ENCODE peak calls at places on chromosomes 6 and 20, in seven cellular contexts. X is C1 segment of cervical spinal cord, A is T-helper 2 cell, M is ovary, J is MCF 10A, H is left ventricle myocardium inferior, D is NCI-H1092 treated with DMSO at 0.1 percent for 48 hours. B is an unnamed sample.

GRCh38 chr6:143605894-143606293 is 71.9 kb upstream of the PHACTR2 start:
- DNase-seq in X (no peak), A (no peak), M (no peak), J (no peak), H (no peak), D (no peak), B (no peak)

GRCh38 chr6:43274916-43275597 is 23.0 kb upstream of the SLC22A7 start:
- DNase-seq in X (no peak), A (peak; percentile 30), M (peak; percentile 48), J (no peak), H (no peak), D (peak; percentile 26), B (no peak)

GRCh38 chr20:51622004-51622874 is 79.7 kb upstream of the NFATC2 start:
- DNase-seq in X (no peak), A (no peak), M (no peak), J (no peak), H (no peak), D (no peak), B (no peak)

GRCh38 chr6:132365319-132365907 is 35.9 kb downstream of the MOXD1 start:
- DNase-seq in X (no peak), A (peak; percentile 59), M (no peak), J (no peak), H (no peak), D (no peak), B (no peak)

GRCh38 chr6:122202576-122203137 is 196.8 kb upstream of the HSF2 start:
- DNase-seq in X (no peak), A (no peak), M (no peak), J (no peak), H (no peak), D (no peak), B (no peak)

GRCh38 chr6:116762235-116762634 is 3.3 kb downstream of the FAM162B start:
- DNase-seq in X (no peak), A (no peak), M (no peak), J (no peak), H (no peak), D (no peak), B (no peak)

GRCh38 chr6:170286246-170286933 is 4.5 kb downstream of the DLL1 start:
- DNase-seq in X (peak; percentile 67), A (no peak), M (peak; percentile 77), J (no peak), H (peak; percentile 53), D (peak; percentile 81), B (no peak)

GRCh38 chr6:155066371-155066770 is 71.3 kb downstream of the TIAM2 start:
- DNase-seq in X (no peak), A (no peak), M (no peak), J (no peak), H (no peak), D (no peak), B (no peak)

GRCh38 chr20:37528442-37529213 is 952 bp upstream of the BLCAP start:
- DNase-seq in X (no peak), A (no peak), M (no peak), J (no peak), H (no peak), D (no peak), B (no peak)

GRCh38 chr6:16450821-16451220 is 212.4 kb downstream of the GMPR start:
- DNase-seq in X (no peak), A (no peak), M (no peak), J (no peak), H (no peak), D (no peak), B (no peak)

GRCh38 chr20:47360207-47360488 is 3.6 kb upstream of the ZMYND8 start:
- DNase-seq in X (no peak), A (no peak), M (no peak), J (peak; percentile 97), H (no peak), D (peak; percentile 77), B (no peak)

GRCh38 chr20:61630816-61631215 is 378.8 kb downstream of the CDH4 start:
- DNase-seq in X (no peak), A (no peak), M (no peak), J (no peak), H (no peak), D (no peak), B (no peak)

GRCh38 chr20:59020938-59021551 is 1.8 kb downstream of the TUBB1 start:
- DNase-seq in X (no peak), A (no peak), M (no peak), J (peak; percentile 82), H (no peak), D (no peak), B (no peak)

GRCh38 chr6:149314325-149314724 is 3.2 kb upstream of the TAB2 start:
- DNase-seq in X (no peak), A (no peak), M (no peak), J (no peak), H (no peak), D (no peak), B (no peak)

GRCh38 chr20:53420061-53420460 is 173.6 kb downstream of the ZNF217 start:
- DNase-seq in X (no peak), A (no peak), M (no peak), J (no peak), H (no peak), D (no peak), B (no peak)

GRCh38 chr20:51828762-51829161 is 26.4 kb upstream of the SALL4 start:
- DNase-seq in X (no peak), A (no peak), M (no peak), J (no peak), H (no peak), D (no peak), B (no peak)

GRCh38 chr20:16158090-16158975 is 414.9 kb downstream of the KIF16B start:
- DNase-seq in X (no peak), A (no peak), M (no peak), J (peak; percentile 6), H (no peak), D (no peak), B (no peak)

GRCh38 chr6:170535002-170535401 is 18.1 kb downstream of the PSMB1 start:
- DNase-seq in X (no peak), A (no peak), M (no peak), J (no peak), H (no peak), D (no peak), B (no peak)

GRCh38 chr6:154039231-154039842 is at the start of gene OPRM1:
- DNase-seq in X (no peak), A (peak; percentile 37), M (peak; percentile 36), J (peak; percentile 15), H (peak; percentile 16), D (no peak), B (no peak)

GRCh38 chr6:71388846-71389543 is 100.4 kb downstream of the OGFRL1 start:
- DNase-seq in X (no peak), A (no peak), M (no peak), J (no peak), H (no peak), D (no peak), B (no peak)

GRCh38 chr20:45934046-45934586 is 367 bp upstream of the PCIF1 start:
- DNase-seq in X (no peak), A (no peak), M (peak; percentile 87), J (no peak), H (peak; percentile 70), D (peak; percentile 77), B (no peak)

GRCh38 chr6:104632565-104632964 is 227.2 kb downstream of the HACE1 start:
- DNase-seq in X (no peak), A (no peak), M (no peak), J (no peak), H (no peak), D (no peak), B (no peak)

GRCh38 chr6:11992086-11992485 is 20.0 kb upstream of the HIVEP1 start:
- DNase-seq in X (no peak), A (no peak), M (no peak), J (no peak), H (no peak), D (no peak), B (no peak)

GRCh38 chr6:54112171-54112650 is 968 bp downstream of the MLIP start:
- DNase-seq in X (no peak), A (no peak), M (no peak), J (no peak), H (no peak), D (no peak), B (no peak)

GRCh38 chr6:34350937-34351217 is 41.6 kb downstream of the NUDT3 start:
- DNase-seq in X (no peak), A (no peak), M (no peak), J (no peak), H (no peak), D (no peak), B (no peak)

GRCh38 chr20:58665606-58666005 is 14.5 kb downstream of the STX16 start:
- DNase-seq in X (no peak), A (no peak), M (no peak), J (no peak), H (no peak), D (no peak), B (no peak)

GRCh38 chr6:89655122-89655521 is 16.6 kb upstream of the LYRM2 start:
- DNase-seq in X (no peak), A (no peak), M (no peak), J (no peak), H (no peak), D (no peak), B (no peak)

GRCh38 chr6:11161031-11161966 is 49.8 kb upstream of the ERVFRD-1 start:
- DNase-seq in X (peak; percentile 4), A (no peak), M (no peak), J (peak; percentile 25), H (no peak), D (no peak), B (no peak)

GRCh38 chr6:154319231-154319858 is 37.3 kb downstream of the IPCEF1 start:
- DNase-seq in X (no peak), A (no peak), M (no peak), J (no peak), H (no peak), D (peak; percentile 2), B (peak; percentile 82)

GRCh38 chr20:51452091-51452613 is 90.4 kb downstream of the NFATC2 start:
- DNase-seq in X (no peak), A (no peak), M (no peak), J (no peak), H (no peak), D (no peak), B (no peak)

GRCh38 chr6:18585032-18585573 is 198.0 kb downstream of the RNF144B start:
- DNase-seq in X (no peak), A (no peak), M (no peak), J (peak; percentile 61), H (no peak), D (no peak), B (peak; percentile 33)

GRCh38 chr6:20217900-20218299 is 5.6 kb upstream of the MBOAT1 start:
- DNase-seq in X (no peak), A (no peak), M (no peak), J (no peak), H (no peak), D (no peak), B (no peak)

GRCh38 chr20:62951143-62951895 is 1.2 kb upstream of the SLC17A9 start:
- DNase-seq in X (no peak), A (no peak), M (no peak), J (no peak), H (no peak), D (no peak), B (no peak)

GRCh38 chr6:125296461-125296860 is 5.3 kb downstream of the HDDC2 start:
- DNase-seq in X (no peak), A (no peak), M (no peak), J (no peak), H (no peak), D (no peak), B (no peak)

GRCh38 chr20:58893355-58894151 is 41.0 kb downstream of the GNAS start:
- DNase-seq in X (no peak), A (peak; percentile 68), M (no peak), J (peak; percentile 18), H (no peak), D (no peak), B (no peak)

GRCh38 chr20:57882451-57883161 is 172.8 kb upstream of the PMEPA1 start:
- DNase-seq in X (no peak), A (no peak), M (no peak), J (peak; percentile 23), H (no peak), D (no peak), B (no peak)

GRCh38 chr20:38406476-38406875 is 28.7 kb downstream of the SNHG17 start:
- DNase-seq in X (no peak), A (no peak), M (no peak), J (no peak), H (no peak), D (no peak), B (no peak)

B was measured in AG04449.